ENCODE peak calls at places on chromosomes 16 and 17, in four cellular contexts. P is Jurkat, Clone E6-1; J is HFF-Myc; W is pancreas. D is an unnamed sample.

GRCh38 chr17:6523330-6523729 is 33.0 kb downstream of the PITPNM3 start:
- DNase-seq in P (no peak), J (no peak), W (no peak), D (no peak)

GRCh38 chr17:42553866-42554249 is 1.1 kb downstream of the HSD17B1 start:
- DNase-seq in P (no peak), J (no peak), W (no peak), D (peak)

GRCh38 chr16:54342001-54342776 is 55.6 kb upstream of the IRX3 start:
- DNase-seq in P (no peak), J (no peak), W (no peak), D (no peak)

GRCh38 chr16:80899804-80900592 is 95.6 kb upstream of the CDYL2 start:
- DNase-seq in P (no peak), J (peak), W (peak), D (peak)

GRCh38 chr16:86455609-86456008 is 54.7 kb upstream of the FOXF1 start:
- DNase-seq in P (no peak), J (no peak), W (no peak), D (no peak)

GRCh38 chr17:4136373-4136772 is 6.5 kb downstream of the ZZEF1 start:
- DNase-seq in P (no peak), J (no peak), W (no peak), D (no peak)

GRCh38 chr16:28977703-28978641 is 3.4 kb downstream of the SPNS1 start:
- DNase-seq in P (no peak), J (no peak), W (no peak), D (no peak)

GRCh38 chr17:74040291-74040690 is 163.2 kb upstream of the RPL38 start:
- DNase-seq in P (no peak), J (no peak), W (no peak), D (no peak)

GRCh38 chr17:48995871-48996695 is 1.1 kb upstream of the IGF2BP1 start:
- DNase-seq in P (peak), J (no peak), W (no peak), D (no peak)

GRCh38 chr16:53821487-53821886 is 117.5 kb downstream of the FTO start:
- DNase-seq in P (no peak), J (no peak), W (no peak), D (no peak)

DNA sequence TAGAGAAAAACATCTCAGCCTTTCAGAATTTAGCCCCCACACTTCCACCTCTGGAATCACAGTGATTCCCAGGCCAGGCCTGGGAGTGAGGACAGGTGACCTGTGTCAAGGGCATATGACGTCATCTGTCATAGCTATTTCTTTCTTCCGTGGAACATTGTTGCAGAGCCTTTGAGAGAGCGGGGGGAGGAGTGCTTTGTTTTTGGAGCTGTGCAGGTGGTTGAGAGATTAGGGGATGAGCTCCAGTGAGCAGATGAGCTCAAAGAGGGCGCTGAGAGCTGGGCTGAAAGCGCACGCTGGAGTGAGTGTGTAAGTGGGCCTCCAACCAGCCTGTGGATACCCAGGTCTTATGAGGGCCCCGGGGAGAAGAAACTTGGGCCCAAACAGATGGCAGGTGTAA is 344.8 kb downstream of the SNX29 start:
- DNase-seq in P (no peak), J (no peak), W (no peak), D (no peak)
- H3K4me3 ChIP-seq in P (no peak), J (no peak), W (no peak), D (no peak)

GRCh38 chr17:57861737-57862409 is 12.0 kb upstream of the MRPS23 start:
- DNase-seq in P (no peak), J (no peak), W (peak), D (peak)

GRCh38 chr17:57861000-57861736 is 11.3 kb upstream of the MRPS23 start:
- DNase-seq in P (peak), J (no peak), W (peak), D (no peak)

GRCh38 chr17:57862990-57863667 is 13.3 kb upstream of the MRPS23 start:
- DNase-seq in P (no peak), J (no peak), W (no peak), D (no peak)

GRCh38 chr17:57864273-57864672 is 14.4 kb upstream of the MRPS23 start:
- DNase-seq in P (no peak), J (no peak), W (no peak), D (no peak)

DNA sequence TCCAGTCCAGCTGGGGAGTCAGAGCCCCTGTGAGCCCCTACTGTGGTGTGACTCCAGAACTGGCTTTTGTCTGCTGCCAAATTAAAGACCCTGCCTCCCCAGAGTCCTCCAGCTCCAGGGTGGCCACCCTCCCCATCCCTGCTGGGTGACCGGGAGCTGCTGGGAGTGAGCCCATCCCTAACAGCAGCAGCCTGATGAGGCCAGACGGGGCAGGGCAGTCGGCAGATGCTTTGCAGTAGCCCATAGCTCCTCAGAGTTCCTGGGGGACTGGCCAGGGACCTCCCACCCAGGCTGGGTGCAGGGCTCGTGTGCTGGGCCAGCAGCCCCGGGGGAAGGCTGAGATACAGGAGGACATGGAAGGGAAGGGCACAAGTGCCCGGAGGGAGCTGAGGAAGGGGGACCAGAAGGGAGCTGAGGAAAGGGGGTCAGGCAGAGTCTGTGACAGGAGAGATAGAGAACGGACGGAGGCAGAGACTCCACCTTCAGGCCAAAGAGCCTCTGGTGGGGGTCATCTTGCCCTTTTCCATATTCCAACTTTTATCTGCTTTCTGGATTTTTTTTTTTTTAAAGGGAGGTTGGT is 12.7 kb upstream of the MRPS23 start:
- DNase-seq in P (no peak), J (no peak), W (no peak), D (no peak)
- H3K4me3 ChIP-seq in P (no peak), J (no peak), W (peak), D (peak)

GRCh38 chr16:74868501-74868900 is 93.9 kb upstream of the FA2H start:
- DNase-seq in P (peak), J (peak), W (no peak), D (no peak)

GRCh38 chr16:74862743-74863244 is 88.2 kb upstream of the FA2H start:
- DNase-seq in P (peak), J (peak), W (no peak), D (no peak)

GRCh38 chr16:74867281-74867849 is 92.7 kb upstream of the FA2H start:
- DNase-seq in P (no peak), J (no peak), W (no peak), D (no peak)

GRCh38 chr16:74868035-74868434 is 93.4 kb upstream of the FA2H start:
- DNase-seq in P (no peak), J (no peak), W (no peak), D (no peak)

DNA sequence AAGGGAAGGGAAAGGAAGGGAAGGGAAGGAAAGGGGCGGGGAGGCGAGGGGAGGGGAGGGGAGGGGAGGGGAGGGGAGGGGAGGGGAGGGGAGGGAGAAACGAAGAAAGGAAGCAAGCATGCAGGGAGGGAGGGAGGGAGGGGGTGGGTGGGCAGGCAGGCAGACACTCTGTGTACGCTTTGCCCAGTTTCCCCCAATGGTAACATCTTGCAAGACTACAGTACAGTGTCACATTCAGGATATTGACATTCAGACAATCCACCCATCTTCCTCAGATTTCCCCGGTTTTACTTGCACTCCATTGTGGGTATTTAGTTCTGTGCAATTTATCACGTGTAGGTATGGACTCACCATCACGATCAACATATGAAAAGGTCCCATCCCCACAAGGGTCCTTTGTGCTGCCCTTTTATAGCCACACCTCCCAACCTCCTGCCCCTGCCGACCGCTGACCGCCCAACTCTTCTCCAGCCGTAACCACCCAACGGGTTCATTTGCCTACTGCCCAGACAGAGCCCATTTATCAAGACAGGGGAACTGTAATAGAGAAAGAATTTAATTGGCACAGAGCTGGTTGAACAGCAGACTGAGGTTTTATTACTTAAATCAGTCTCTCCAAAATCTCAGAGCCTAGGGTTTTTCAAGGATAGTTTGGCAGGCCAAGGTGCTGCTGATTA is 91.4 kb upstream of the FA2H start:
- DNase-seq in P (no peak), J (no peak), W (no peak), D (no peak)
- H3K4me3 ChIP-seq in P (no peak), J (no peak), W (no peak), D (no peak)

GRCh38 chr16:48370234-48370633 is 15.0 kb downstream of the SIAH1 start:
- DNase-seq in P (no peak), J (no peak), W (no peak), D (no peak)

GRCh38 chr16:48374255-48374654 is 11.0 kb downstream of the SIAH1 start:
- DNase-seq in P (no peak), J (no peak), W (no peak), D (no peak)

GRCh38 chr16:48378276-48378675 is 6.9 kb downstream of the SIAH1 start:
- DNase-seq in P (no peak), J (no peak), W (no peak), D (no peak)

GRCh38 chr16:48369765-48370164 is 15.4 kb downstream of the SIAH1 start:
- DNase-seq in P (no peak), J (no peak), W (no peak), D (no peak)

GRCh38 chr16:48373258-48374050 is 11.8 kb downstream of the SIAH1 start:
- DNase-seq in P (no peak), J (no peak), W (no peak), D (no peak)
- H3K4me3 ChIP-seq in P (no peak), J (no peak), W (no peak), D (no peak)

DNA sequence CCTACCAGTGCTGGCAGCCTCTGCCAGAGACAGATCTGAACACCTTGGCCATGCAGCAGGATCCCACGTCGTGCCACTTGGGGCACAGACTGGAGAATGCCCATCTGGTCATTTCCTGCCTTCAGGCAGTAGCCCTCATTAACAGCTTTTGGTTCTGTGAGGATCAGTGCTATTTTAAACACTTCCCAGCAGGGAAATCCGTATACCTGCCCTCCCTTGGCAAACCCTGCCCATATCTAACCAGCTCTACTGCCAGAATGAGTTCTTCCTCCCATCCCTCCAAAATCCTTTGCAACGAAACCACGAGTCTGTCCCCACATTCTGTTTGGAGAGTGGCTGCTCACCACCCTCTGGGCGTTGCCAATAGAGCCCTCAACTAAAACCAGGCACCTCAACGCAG is 245.7 kb downstream of the ENGASE start:
- DNase-seq in P (no peak), J (no peak), W (no peak), D (no peak)
- H3K4me3 ChIP-seq in P (no peak), J (no peak), W (no peak), D (no peak)

GRCh38 chr16:70663524-70664324 is 17.4 kb downstream of the IL34 start:
- DNase-seq in P (no peak), J (no peak), W (no peak), D (peak)

GRCh38 chr16:70665113-70665694 is 18.8 kb downstream of the IL34 start:
- DNase-seq in P (no peak), J (no peak), W (no peak), D (no peak)

GRCh38 chr16:70662991-70663523 is 16.7 kb downstream of the IL34 start:
- DNase-seq in P (no peak), J (no peak), W (no peak), D (peak)

GRCh38 chr16:70664325-70665112 is 18.2 kb downstream of the IL34 start:
- DNase-seq in P (no peak), J (no peak), W (no peak), D (peak)

GRCh38 chr16:70665806-70666735 is 19.7 kb downstream of the IL34 start:
- DNase-seq in P (no peak), J (no peak), W (no peak), D (peak)
- H3K4me3 ChIP-seq in P (no peak), J (no peak), W (no peak), D (no peak)

GRCh38 chr17:78534492-78535284 is 42.5 kb downstream of the DNAH17 start:
- DNase-seq in P (no peak), J (no peak), W (no peak), D (no peak)
- H3K4me3 ChIP-seq in P (no peak), J (no peak), W (no peak), D (no peak)